ENCODE peak calls at places on chromosomes 6 and 20, in five cellular contexts. Y is kidney, E is tibial artery, W is HCT116, P is fibroblast of lung. D is an unnamed sample.

GRCh38 chr6:100806280-100806679 is 74.8 kb downstream of the ASCC3 start:
- DNase-seq in Y (no peak), W (no peak), P (peak; percentile 3), E (no peak), D (no peak)

GRCh38 chr20:47809561-47809960 is 24.3 kb upstream of the SULF2 start:
- DNase-seq in P (no peak), E (peak; percentile 57), W (no peak), Y (peak; percentile 90), D (no peak)

GRCh38 chr6:156589281-156589680 is 187.9 kb upstream of the ARID1B start:
- DNase-seq in W (no peak), Y (no peak), E (no peak), P (peak; percentile 47), D (no peak)

GRCh38 chr6:124747336-124747735 is 214.9 kb upstream of the RNF217 start:
- DNase-seq in Y (no peak), W (no peak), E (no peak), P (peak; percentile 24), D (no peak)

GRCh38 chr6:108408453-108408852 is 113.6 kb downstream of the AFG1L start:
- DNase-seq in Y (no peak), W (no peak), E (no peak), P (peak; percentile 42), D (no peak)

GRCh38 chr6:87588756-87589407 is 905 bp downstream of the RARS2 start:
- DNase-seq in P (peak; percentile 5), Y (no peak), E (no peak), W (no peak), D (no peak)

GRCh38 chr6:42410861-42411260 is 40.9 kb downstream of the TRERF1 start:
- DNase-seq in W (no peak), E (no peak), Y (no peak), P (no peak), D (no peak)

GRCh38 chr6:21341910-21342309 is 251.6 kb upstream of the SOX4 start:
- DNase-seq in P (no peak), Y (no peak), W (no peak), E (no peak), D (no peak)

GRCh38 chr6:35896228-35896627 is 24.7 kb downstream of the SRPK1 start:
- DNase-seq in P (no peak), E (no peak), Y (no peak), W (no peak), D (no peak)

GRCh38 chr6:106452628-106453027 is 92.1 kb downstream of the CRYBG1 start:
- DNase-seq in Y (no peak), P (no peak), W (no peak), E (no peak), D (no peak)

GRCh38 chr20:3887870-3888614 is 1.1 kb upstream of the PANK2 start:
- DNase-seq in Y (no peak), W (peak; percentile 26), E (no peak), P (peak; percentile 37), D (peak; percentile 27)

GRCh38 chr6:127550403-127550802 is 26.6 kb upstream of the C6orf58 start:
- DNase-seq in P (peak; percentile 59), W (no peak), Y (no peak), E (no peak), D (no peak)

GRCh38 chr6:12545837-12546658 is 170.5 kb upstream of the PHACTR1 start:
- DNase-seq in P (no peak), Y (no peak), W (peak; percentile 6), E (no peak), D (no peak)

GRCh38 chr6:144150673-144151009 is 324 bp downstream of the STX11 start:
- DNase-seq in W (peak; percentile 41), P (peak; percentile 29), E (no peak), Y (no peak), D (no peak)

GRCh38 chr6:4350571-4351505 is 215.5 kb upstream of the ECI2 start:
- DNase-seq in P (peak; percentile 67), W (no peak), E (no peak), Y (no peak), D (no peak)

GRCh38 chr6:157300436-157300835 is 22.9 kb downstream of the TMEM242 start:
- DNase-seq in E (no peak), W (no peak), Y (no peak), P (no peak), D (no peak)

GRCh38 chr20:63898882-63899558 is 4.1 kb downstream of the DNAJC5 start:
- DNase-seq in W (no peak), Y (no peak), E (no peak), P (no peak), D (no peak)

GRCh38 chr20:13333793-13334192 is 112.7 kb downstream of the ISM1 start:
- DNase-seq in W (no peak), P (peak; percentile 71), E (no peak), Y (no peak), D (no peak)

GRCh38 chr6:83125425-83125824 is 58.0 kb downstream of the DOP1A start:
- DNase-seq in P (no peak), W (no peak), E (no peak), Y (no peak), D (no peak)
- H3K4me1 ChIP-seq in P (peaks cover 2% of the 10 kb centered on the region), W (no peaks in the 10 kb centered on the region), E (no peaks in the 10 kb centered on the region), Y (no peaks in the 10 kb centered on the region), D (no peaks in the 10 kb centered on the region)

DNA sequence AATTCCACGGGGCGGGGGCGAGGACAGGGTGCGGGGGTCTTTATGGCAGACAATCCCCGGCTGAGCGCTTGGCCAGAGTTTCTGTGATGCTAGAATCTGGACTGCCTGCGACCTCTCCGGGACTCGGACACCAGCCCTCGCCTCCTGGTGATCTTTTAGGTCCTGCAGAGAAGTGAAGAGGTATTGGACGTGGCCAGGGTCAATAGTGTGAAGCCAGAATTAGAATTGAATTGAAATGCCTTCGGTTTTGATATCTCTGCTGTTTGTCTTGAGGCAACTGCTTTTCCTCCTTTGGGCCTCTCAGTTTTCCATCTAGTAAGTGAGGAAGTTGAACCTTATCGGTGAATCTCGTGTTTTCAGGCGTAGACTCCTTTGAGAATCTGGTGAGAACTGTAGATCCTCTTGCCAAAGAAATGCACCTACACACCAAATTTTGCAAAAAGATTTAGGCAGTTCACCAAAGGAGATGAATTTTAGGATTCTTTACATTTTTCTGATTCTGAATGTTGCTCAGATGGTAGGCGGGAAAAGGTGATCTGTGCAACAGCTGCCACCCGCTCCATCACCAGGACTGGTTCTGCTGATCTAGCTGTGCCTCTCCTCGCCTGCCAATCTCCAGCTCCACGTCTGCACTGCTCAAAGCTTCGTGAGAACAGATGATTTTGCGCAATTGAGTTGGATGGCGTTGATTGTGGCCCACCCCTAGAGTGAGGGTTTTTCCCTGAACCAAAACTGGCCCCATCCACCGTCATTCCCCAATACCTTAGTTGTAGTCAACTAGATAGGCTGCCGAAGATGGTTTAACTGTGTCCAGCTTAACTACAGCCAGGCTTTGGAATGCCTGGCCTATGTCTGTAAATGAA is 837 bp upstream of the OSER1 start:
- DNase-seq in P (peak; percentile 47), Y (no peak), E (peak; percentile 75), W (no peak), D (no peak)
- H3K4me1 ChIP-seq in P (peaks cover 2% of the 10 kb centered on the region), Y (peaks cover 11% of the 10 kb centered on the region), E (peaks cover 37% of the 10 kb centered on the region), W (peaks cover 23% of the 10 kb centered on the region), D (peaks cover 29% of the 10 kb centered on the region)

GRCh38 chr20:50110141-50111047 is 2.6 kb downstream of the UBE2V1 start:
- DNase-seq in Y (no peak), P (no peak), E (no peak), W (no peak), D (no peak)
- H3K4me1 ChIP-seq in Y (peaks cover 47% of the 10 kb centered on the region), P (peaks cover 30% of the 10 kb centered on the region), E (peaks cover 65% of the 10 kb centered on the region), W (peaks cover 65% of the 10 kb centered on the region), D (peaks cover 84% of the 10 kb centered on the region)

GRCh38 chr6:30740993-30741784 is 1.3 kb downstream of the FLOT1 start:
- DNase-seq in P (no peak), E (no peak), W (no peak), Y (peak; percentile 50), D (no peak)
- H3K4me1 ChIP-seq in P (peaks cover 13% of the 10 kb centered on the region), E (peaks cover 61% of the 10 kb centered on the region), W (peaks cover 36% of the 10 kb centered on the region), Y (peaks cover 31% of the 10 kb centered on the region), D (peaks cover 19% of the 10 kb centered on the region)

GRCh38 chr6:167115054-167115453 is 7.8 kb upstream of the CCR6 start:
- DNase-seq in Y (no peak), W (no peak), P (no peak), E (no peak), D (no peak)

GRCh38 chr6:167116109-167116837 is 6.6 kb upstream of the CCR6 start:
- DNase-seq in P (no peak), W (no peak), Y (peak; percentile 66), E (no peak), D (no peak)

GRCh38 chr6:167118006-167118405 is 4.9 kb upstream of the CCR6 start:
- DNase-seq in Y (no peak), W (no peak), E (no peak), P (no peak), D (no peak)

GRCh38 chr6:167118839-167119238 is 4.1 kb upstream of the CCR6 start:
- DNase-seq in W (no peak), Y (no peak), E (no peak), P (no peak), D (no peak)

DNA sequence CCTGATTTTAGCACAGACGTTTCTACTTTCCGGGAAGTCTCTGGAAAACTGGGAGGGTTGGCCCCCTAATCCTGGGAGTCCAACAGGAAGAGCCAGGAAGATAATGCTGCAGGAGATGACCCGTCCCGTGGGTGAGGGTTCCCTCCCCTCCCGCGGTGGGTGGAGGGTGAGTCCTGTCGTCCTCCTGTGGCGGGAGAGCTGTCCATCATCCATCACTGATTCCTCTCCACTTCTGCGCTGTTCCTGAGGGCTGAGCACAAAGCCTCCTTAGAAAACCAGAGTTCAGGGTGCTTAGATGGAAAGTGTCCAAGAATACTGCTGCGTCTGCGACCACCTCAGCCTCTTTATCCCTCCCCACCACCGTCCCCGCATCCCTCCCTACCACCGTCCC is 6.1 kb upstream of the CCR6 start:
- DNase-seq in W (no peak), E (no peak), Y (no peak), P (no peak), D (no peak)
- H3K4me1 ChIP-seq in W (no peaks in the 10 kb centered on the region), E (peaks cover 9% of the 10 kb centered on the region), Y (peaks cover 2% of the 10 kb centered on the region), P (no peaks in the 10 kb centered on the region), D (no peaks in the 10 kb centered on the region)

DNA sequence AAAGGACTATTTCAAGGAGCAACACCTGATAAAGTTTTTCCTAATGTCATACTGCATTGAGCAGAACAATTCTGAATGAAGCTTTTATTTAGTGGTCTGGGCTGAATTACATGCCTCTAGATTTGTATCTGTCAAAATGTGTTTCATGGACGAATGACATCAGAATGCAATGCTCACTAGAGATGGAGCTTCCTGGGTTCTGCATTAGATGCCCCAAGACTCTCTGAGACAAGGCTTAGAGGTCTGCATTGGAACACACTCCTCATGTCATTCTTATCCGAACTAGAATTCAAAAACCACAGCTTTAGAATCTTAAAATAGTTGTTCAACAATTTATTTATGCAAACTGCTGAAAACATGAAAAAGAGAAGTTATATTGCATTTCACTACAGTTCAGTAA is 62.0 kb downstream of the SYNE1 start:
- DNase-seq in Y (no peak), P (no peak), E (no peak), W (no peak), D (no peak)
- H3K4me1 ChIP-seq in Y (peaks cover 9% of the 10 kb centered on the region), P (peaks cover 2% of the 10 kb centered on the region), E (no peaks in the 10 kb centered on the region), W (no peaks in the 10 kb centered on the region), D (no peaks in the 10 kb centered on the region)

D was measured in psoas muscle.